ENCODE peak calls at places on chromosomes 2 and 18, in nine cellular contexts. W is activated naive CD4-positive, alpha-beta T cell treated with Interleukin-2 at 50 U/mL for 16 hours; J is RWPE1; E is keratinocyte; R is GM06990; P is stimulated activated CD4-positive, alpha-beta T cell treated with anti-CD3 and anti-CD28 coated beads, Interleukin-2, amount 100 ng/mL, for 48 hours; D is NCI-H510A treated with DMSO at 0.1 percent for 48 hours; T is mesendoderm; I is breast epithelium. U is an unnamed sample.

GRCh38 chr18:68660355-68661183 is 54.3 kb downstream of the TMX3 start:
- DNase-seq in W (no peak), J (peak; percentile 32), E (no peak), R (no peak), P (no peak), D (peak; percentile 83), T (peak; percentile 48), I (no peak), U (peak; percentile 74)

GRCh38 chr2:236117861-236118269 is 50.3 kb downstream of the GBX2 start:
- DNase-seq in W (no peak), J (no peak), E (no peak), R (no peak), P (no peak), D (peak; percentile 23), T (peak; percentile 17), I (no peak), U (no peak)

GRCh38 chr2:65055427-65056214 is 595 bp upstream of the CEP68 start:
- DNase-seq in W (no peak), J (no peak), E (no peak), R (no peak), P (no peak), D (peak; percentile 83), T (no peak), I (no peak), U (no peak)

GRCh38 chr2:157986761-157987160 is 110.6 kb upstream of the ACVR1 start:
- DNase-seq in W (no peak), J (no peak), E (no peak), R (no peak), P (no peak), D (no peak), T (no peak), I (no peak), U (no peak)

GRCh38 chr2:128321421-128321775 is 2.7 kb upstream of the HS6ST1 start:
- DNase-seq in W (no peak), J (no peak), E (no peak), R (no peak), P (no peak), D (no peak), T (no peak), I (peak; percentile 17), U (no peak)

GRCh38 chr2:161480123-161480522 is 64.0 kb downstream of the TBR1 start:
- DNase-seq in W (no peak), J (no peak), E (no peak), R (no peak), P (no peak), D (no peak), T (no peak), I (no peak), U (no peak)

GRCh38 chr18:24231773-24232735 is 93.2 kb downstream of the CABYR start:
- DNase-seq in W (no peak), J (peak; percentile 16), E (no peak), R (no peak), P (no peak), D (no peak), T (no peak), I (no peak), U (no peak)

GRCh38 chr2:19198376-19198775 is 160.0 kb downstream of the OSR1 start:
- DNase-seq in W (no peak), J (no peak), E (no peak), R (no peak), P (no peak), D (no peak), T (no peak), I (no peak), U (no peak)

GRCh38 chr18:40939636-40940035 is 1015.4 kb upstream of the PIK3C3 start:
- DNase-seq in W (no peak), J (no peak), E (no peak), R (no peak), P (no peak), D (no peak), T (no peak), I (no peak), U (no peak)

GRCh38 chr2:226798422-226799210 is 1.0 kb downstream of the IRS1 start:
- DNase-seq in W (peak; percentile 56), J (peak; percentile 43), E (no peak), R (peak; percentile 68), P (peak; percentile 25), D (peak; percentile 50), T (peak; percentile 75), I (peak; percentile 46), U (peak; percentile 75)

GRCh38 chr2:109284816-109285215 is 155.8 kb downstream of the SH3RF3 start:
- DNase-seq in W (no peak), J (no peak), E (no peak), R (no peak), P (no peak), D (peak; percentile 46), T (no peak), I (no peak), U (no peak)

GRCh38 chr18:28805491-28805890 is 628.6 kb upstream of the CDH2 start:
- DNase-seq in W (no peak), J (no peak), E (no peak), R (no peak), P (no peak), D (no peak), T (no peak), I (no peak), U (no peak)

U was measured in GM23338.